ENCODE peak calls at places on chromosomes 13 and 19, in seven cellular contexts. Z, Y, A, S, X, G and F are unnamed samples.

GRCh38 chr13:78997902-78998654 is 339.1 kb upstream of the OBI1 start:
- DNase-seq in Z (no peak), Y (no peak), A (no peak), S (no peak), X (no peak), G (no peak), F (no peak)

GRCh38 chr19:41427647-41428480 is 690 bp upstream of the B3GNT8 start:
- DNase-seq in Z (no peak), Y (no peak), A (peak; percentile 57), S (peak; percentile 71), X (peak; percentile 77), G (peak; percentile 21), F (peak; percentile 69)

GRCh38 chr13:46795321-46795720 is 1.6 kb downstream of the ESD start:
- DNase-seq in Z (no peak), Y (no peak), A (no peak), S (no peak), X (no peak), G (peak; percentile 59), F (no peak)

GRCh38 chr19:14405380-14405757 is 13.8 kb downstream of the DDX39A start:
- DNase-seq in Z (no peak), Y (no peak), A (no peak), S (no peak), X (no peak), G (peak; percentile 73), F (no peak)

GRCh38 chr13:39600766-39601165 is 2.2 kb downstream of the LHFPL6 start:
- DNase-seq in Z (no peak), Y (no peak), A (no peak), S (no peak), X (peak; percentile 72), G (peak; percentile 62), F (no peak)

GRCh38 chr19:9793051-9793591 is 24.6 kb upstream of the ZNF846 start:
- DNase-seq in Z (no peak), Y (peak; percentile 27), A (peak; percentile 65), S (peak; percentile 78), X (peak; percentile 89), G (no peak), F (peak; percentile 38)

GRCh38 chr19:29393915-29394460 is 131.8 kb upstream of the VSTM2B start:
- DNase-seq in Z (no peak), Y (no peak), A (no peak), S (no peak), X (no peak), G (peak; percentile 58), F (no peak)

GRCh38 chr19:9936151-9937000 is at the start of gene OLFM2:
- DNase-seq in Z (no peak), Y (no peak), A (peak; percentile 71), S (no peak), X (peak; percentile 78), G (peak; percentile 90), F (no peak)

GRCh38 chr13:51999525-51999924 is 11.7 kb downstream of the ATP7B start:
- DNase-seq in Z (no peak), Y (no peak), A (peak; percentile 89), S (peak; percentile 52), X (peak; percentile 86), G (no peak), F (no peak)

GRCh38 chr19:33953592-33953991 is 156.9 kb downstream of the KCTD15 start:
- DNase-seq in Z (no peak), Y (no peak), A (no peak), S (no peak), X (no peak), G (no peak), F (no peak)

GRCh38 chr19:42282810-42283247 is 13.8 kb downstream of the CIC start:
- DNase-seq in Z (no peak), Y (no peak), A (no peak), S (no peak), X (no peak), G (no peak), F (no peak)

GRCh38 chr19:10603084-10603872 is 16.2 kb upstream of the AP1M2 start:
- DNase-seq in Z (no peak), Y (no peak), A (peak; percentile 17), S (peak; percentile 70), X (peak; percentile 78), G (peak; percentile 54), F (peak; percentile 56)

GRCh38 chr13:79688741-79689140 is 207.8 kb downstream of the NDFIP2 start:
- DNase-seq in Z (no peak), Y (no peak), A (peak; percentile 83), S (no peak), X (no peak), G (no peak), F (no peak)

GRCh38 chr19:53517114-53517741 is 20.7 kb upstream of the ZNF331 start:
- DNase-seq in Z (no peak), Y (no peak), A (no peak), S (no peak), X (no peak), G (no peak), F (no peak)

GRCh38 chr19:29804493-29804892 is 7.3 kb upstream of the CCNE1 start:
- DNase-seq in Z (no peak), Y (no peak), A (no peak), S (peak; percentile 4), X (no peak), G (no peak), F (no peak)

GRCh38 chr19:29687244-29687896 is 22.1 kb downstream of the PLEKHF1 start:
- DNase-seq in Z (no peak), Y (no peak), A (no peak), S (no peak), X (no peak), G (no peak), F (no peak)

GRCh38 chr13:38636106-38636505 is 50.8 kb upstream of the FREM2 start:
- DNase-seq in Z (no peak), Y (no peak), A (peak; percentile 49), S (no peak), X (no peak), G (no peak), F (no peak)

GRCh38 chr19:33616857-33617256 is 4.9 kb upstream of the CHST8 start:
- DNase-seq in Z (no peak), Y (no peak), A (no peak), S (no peak), X (no peak), G (no peak), F (no peak)

GRCh38 chr19:46453661-46454060 is 17.7 kb downstream of the PNMA8A start:
- DNase-seq in Z (no peak), Y (no peak), A (peak; percentile 56), S (no peak), X (no peak), G (no peak), F (no peak)

GRCh38 chr13:113408562-113408961 is 44.6 kb upstream of the GRTP1 start:
- DNase-seq in Z (no peak), Y (no peak), A (no peak), S (no peak), X (no peak), G (no peak), F (no peak)

GRCh38 chr19:7792286-7792685 is 29.2 kb downstream of the CLEC4M start:
- DNase-seq in Z (no peak), Y (no peak), A (no peak), S (no peak), X (no peak), G (no peak), F (no peak)

GRCh38 chr13:28820099-28821051 is at the start of gene MTUS2:
- DNase-seq in Z (no peak), Y (no peak), A (peak; percentile 23), S (no peak), X (peak; percentile 53), G (peak; percentile 36), F (peak; percentile 15)

DNA sequence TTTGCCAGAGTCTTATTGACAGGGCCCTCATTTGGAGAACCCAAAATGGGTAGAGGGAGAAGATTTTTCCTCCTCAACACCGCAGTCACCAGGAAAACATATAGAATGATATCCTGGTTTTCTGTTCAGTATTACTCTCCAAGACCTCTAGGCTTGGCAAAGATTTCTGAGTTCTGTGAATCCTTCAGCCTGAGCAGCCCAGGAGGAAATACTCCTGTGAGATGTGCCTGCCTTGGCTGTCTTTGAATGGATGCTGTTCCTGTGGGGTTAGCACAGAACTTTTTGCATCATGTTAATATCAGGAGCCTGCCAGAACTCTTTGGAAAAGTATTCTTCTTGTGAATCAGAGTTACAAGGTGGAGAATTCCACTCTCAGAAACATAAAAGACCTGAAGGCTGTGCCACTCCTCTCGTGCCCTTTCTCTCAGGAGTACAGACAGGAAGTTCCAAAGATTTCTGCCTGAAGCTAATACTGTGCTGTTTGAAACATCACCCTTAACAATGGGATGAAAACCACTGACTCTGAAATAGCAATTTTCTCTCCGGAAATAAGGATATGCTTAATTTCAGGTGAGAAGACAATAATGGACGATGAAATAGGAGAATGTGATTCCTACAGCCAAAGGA is 520.1 kb upstream of the NBEA start:
- DNase-seq in Z (no peak), Y (no peak), A (no peak), S (no peak), X (no peak), G (no peak), F (no peak)
- H3K27ac ChIP-seq in Z (no peak overlapping the region), Y (no peak overlapping the region), A (no peak overlapping the region), S (no peak overlapping the region), X (no peak overlapping the region), G (no peak overlapping the region), F (no peak overlapping the region)

GRCh38 chr13:50916701-50917184 is 7.2 kb downstream of the RNASEH2B start:
- DNase-seq in Z (no peak), Y (no peak), A (peak; percentile 13), S (peak; percentile 50), X (no peak), G (no peak), F (no peak)
- H3K4me3 ChIP-seq in Z (no peak overlapping the region), Y (no peak overlapping the region), A (no peak overlapping the region), S (no peak overlapping the region), X (no peak overlapping the region), G (no peak overlapping the region), F (no peak overlapping the region)

DNA sequence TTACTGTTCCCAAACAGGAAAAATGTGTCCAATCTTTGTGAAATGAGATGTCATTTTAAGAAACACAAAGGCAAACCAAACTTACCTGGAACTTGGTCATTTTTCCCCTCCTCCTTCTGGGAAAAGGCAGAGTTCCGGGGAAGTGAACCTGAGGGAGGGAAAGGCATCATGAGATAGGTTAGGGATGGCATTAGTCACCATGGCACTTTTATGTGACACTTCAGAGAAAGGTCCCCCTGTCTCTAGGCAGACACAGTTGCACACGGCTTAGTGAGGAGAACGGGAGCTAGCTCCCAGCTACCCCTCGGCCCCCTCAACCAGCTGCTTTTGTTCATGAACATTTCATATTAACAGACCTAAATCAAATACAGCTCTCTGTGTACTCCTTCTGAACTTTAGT is 1.5 kb downstream of the ZNF235 start:
- DNase-seq in Z (no peak), Y (no peak), A (no peak), S (no peak), X (no peak), G (no peak), F (no peak)
- H3K27ac ChIP-seq in Z (no peak overlapping the region), Y (no peak overlapping the region), A (no peak overlapping the region), S (no peak overlapping the region), X (no peak overlapping the region), G (no peak overlapping the region), F (no peak overlapping the region)

DNA sequence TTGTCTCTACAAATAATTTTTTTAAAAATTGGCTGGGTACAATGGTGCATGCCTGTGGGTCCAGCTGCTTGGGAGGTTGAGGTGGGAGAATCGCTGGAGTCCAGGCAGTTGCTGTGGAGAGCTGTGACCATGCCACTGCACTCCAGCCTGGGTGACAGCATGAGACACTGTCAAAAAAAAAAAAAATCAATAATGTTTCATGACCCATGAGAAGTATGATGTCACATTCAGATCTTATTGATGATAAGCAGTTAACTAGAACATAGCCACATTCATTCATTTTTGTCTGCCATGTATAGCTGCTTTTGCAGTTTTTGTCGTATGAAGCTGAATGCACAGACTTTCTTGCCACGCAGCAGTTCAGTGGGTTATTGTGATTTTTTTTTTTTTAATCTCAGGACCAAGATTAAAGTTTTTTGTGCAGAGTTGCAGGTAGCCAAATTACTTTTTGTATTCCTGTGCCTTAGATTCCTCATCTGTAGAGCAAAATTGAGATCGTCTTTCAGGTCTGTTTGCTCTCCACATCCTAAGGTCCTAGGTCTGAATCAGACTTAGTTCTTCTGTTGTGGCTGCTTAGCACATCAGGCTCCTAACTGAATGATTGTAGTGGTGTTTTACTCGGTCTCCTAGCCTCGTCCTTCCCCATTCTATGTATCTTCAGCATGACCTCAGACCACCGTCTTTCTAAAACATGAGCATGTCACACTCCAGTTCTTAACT is 145.2 kb downstream of the GGACT start:
- DNase-seq in Z (no peak), Y (no peak), A (no peak), S (no peak), X (no peak), G (no peak), F (no peak)
- H3K4me3 ChIP-seq in Z (no peak overlapping the region), Y (no peak overlapping the region), A (no peak overlapping the region), S (no peak overlapping the region), X (no peak overlapping the region), G (no peak overlapping the region), F (no peak overlapping the region)